ENCODE peak calls at places on chromosomes 6 and 20, in seven cellular contexts. M is left lung; T is hepatocyte; Y is AG04450; O is neural progenitor cell; X is IMR-90; Z is CD8-positive, alpha-beta T cell. R is an unnamed sample.

GRCh38 chr6:167548451-167548850 is 223.6 kb downstream of the TTLL2 start:
- DNase-seq in M (no peak), T (no peak), Y (no peak), O (no peak), X (no peak), Z (no peak), R (no peak)

GRCh38 chr6:150408842-150409241 is 40.0 kb downstream of the IYD start:
- DNase-seq in M (no peak), T (no peak), Y (no peak), O (no peak), X (no peak), Z (no peak), R (no peak)

GRCh38 chr6:20811112-20811746 is 277.0 kb downstream of the CDKAL1 start:
- DNase-seq in M (no peak), T (peak; percentile 83), Y (peak; percentile 91), O (peak; percentile 59), X (peak; percentile 99), Z (no peak), R (no peak)

GRCh38 chr6:149342525-149342924 is 25.0 kb downstream of the TAB2 start:
- DNase-seq in M (no peak), T (no peak), Y (no peak), O (no peak), X (no peak), Z (no peak), R (no peak)

GRCh38 chr6:35489995-35490791 is 6.7 kb downstream of the TEAD3 start:
- DNase-seq in M (peak; percentile 85), T (peak; percentile 82), Y (peak; percentile 72), O (peak; percentile 91), X (peak; percentile 81), Z (no peak), R (peak; percentile 77)

GRCh38 chr20:50380697-50381040 is 129.5 kb upstream of the PTPN1 start:
- DNase-seq in M (no peak), T (peak; percentile 32), Y (no peak), O (no peak), X (peak; percentile 65), Z (no peak), R (no peak)

GRCh38 chr6:24961852-24962251 is 26.1 kb upstream of the RIPOR2 start:
- DNase-seq in M (no peak), T (no peak), Y (no peak), O (no peak), X (no peak), Z (no peak), R (no peak)

GRCh38 chr6:163132050-163132750 is 282.3 kb upstream of the QKI start:
- DNase-seq in M (no peak), T (no peak), Y (no peak), O (no peak), X (no peak), Z (no peak), R (no peak)

GRCh38 chr6:132683543-132683942 is 24.6 kb upstream of the TAAR1 start:
- DNase-seq in M (no peak), T (no peak), Y (no peak), O (no peak), X (peak; percentile 74), Z (no peak), R (no peak)

GRCh38 chr6:4347877-4348276 is 212.5 kb upstream of the ECI2 start:
- DNase-seq in M (peak; percentile 62), T (no peak), Y (no peak), O (no peak), X (no peak), Z (no peak), R (no peak)

GRCh38 chr6:38193486-38194281 is 374.2 kb downstream of the ZFAND3 start:
- DNase-seq in M (no peak), T (no peak), Y (no peak), O (no peak), X (no peak), Z (no peak), R (no peak)

GRCh38 chr6:39401376-39401775 is 78.9 kb upstream of the KCNK16 start:
- DNase-seq in M (no peak), T (no peak), Y (no peak), O (no peak), X (no peak), Z (no peak), R (no peak)

GRCh38 chr6:53878808-53879207 is 84.0 kb downstream of the LRRC1 start:
- DNase-seq in M (no peak), T (no peak), Y (no peak), O (no peak), X (no peak), Z (no peak), R (no peak)

GRCh38 chr20:58717278-58718091 is 24.9 kb downstream of the NPEPL1 start:
- DNase-seq in M (peak; percentile 67), T (peak; percentile 2), Y (no peak), O (no peak), X (no peak), Z (no peak), R (no peak)

DNA sequence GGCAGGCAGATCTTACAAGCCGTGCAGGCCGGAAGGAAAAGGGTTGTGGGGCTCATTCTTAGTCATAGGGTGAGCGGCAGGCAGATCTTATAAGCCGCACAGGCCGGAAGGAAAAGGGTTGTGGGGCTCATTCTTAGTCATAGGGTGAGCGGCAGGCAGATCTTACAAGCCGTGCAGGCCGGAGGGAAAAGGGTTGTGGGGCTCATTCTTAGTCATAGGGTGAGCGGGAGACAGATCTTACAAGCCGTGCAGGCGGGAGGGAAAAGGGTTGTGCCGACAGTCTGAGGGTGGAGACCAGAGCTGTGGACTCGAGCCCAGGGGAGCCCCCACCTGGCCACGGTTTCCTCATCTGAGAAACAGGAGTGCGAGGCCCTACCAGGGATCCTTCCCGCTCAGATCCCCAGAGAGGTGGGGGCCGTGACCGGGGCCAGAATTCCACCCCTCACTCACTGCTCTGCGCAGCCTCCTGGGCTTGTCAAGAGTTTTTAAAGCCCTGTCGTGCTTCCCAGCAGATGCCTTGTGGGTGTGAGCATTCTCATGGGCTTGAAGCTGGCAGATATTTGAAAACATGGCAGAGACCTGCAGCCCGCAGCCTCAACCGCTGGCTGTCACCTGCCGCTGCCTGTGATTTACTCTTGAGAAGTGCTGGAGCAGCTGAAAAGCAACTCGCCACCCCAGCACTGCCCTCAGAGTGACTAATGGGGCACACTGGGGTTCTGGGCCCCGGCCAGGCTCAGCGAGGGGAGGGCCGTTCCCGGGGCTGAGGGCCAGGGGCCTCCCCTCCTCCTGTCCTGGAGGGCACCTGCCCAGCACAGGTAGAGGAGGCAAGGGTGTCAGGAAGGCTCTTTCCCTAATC is 31.9 kb downstream of the NTSR1 start:
- DNase-seq in M (peak; percentile 83), T (peak; percentile 51), Y (peak; percentile 68), O (no peak), X (peak; percentile 95), Z (peak; percentile 66), R (peak; percentile 63)
- H3K27ac ChIP-seq in M (no peak overlapping the region), T (no peak overlapping the region), Y (peak overlapping the region; percentile 77), O (no peak overlapping the region), X (peak overlapping the region; percentile 58), Z (peak overlapping the region; percentile 72), R (peak overlapping the region; percentile 68)

DNA sequence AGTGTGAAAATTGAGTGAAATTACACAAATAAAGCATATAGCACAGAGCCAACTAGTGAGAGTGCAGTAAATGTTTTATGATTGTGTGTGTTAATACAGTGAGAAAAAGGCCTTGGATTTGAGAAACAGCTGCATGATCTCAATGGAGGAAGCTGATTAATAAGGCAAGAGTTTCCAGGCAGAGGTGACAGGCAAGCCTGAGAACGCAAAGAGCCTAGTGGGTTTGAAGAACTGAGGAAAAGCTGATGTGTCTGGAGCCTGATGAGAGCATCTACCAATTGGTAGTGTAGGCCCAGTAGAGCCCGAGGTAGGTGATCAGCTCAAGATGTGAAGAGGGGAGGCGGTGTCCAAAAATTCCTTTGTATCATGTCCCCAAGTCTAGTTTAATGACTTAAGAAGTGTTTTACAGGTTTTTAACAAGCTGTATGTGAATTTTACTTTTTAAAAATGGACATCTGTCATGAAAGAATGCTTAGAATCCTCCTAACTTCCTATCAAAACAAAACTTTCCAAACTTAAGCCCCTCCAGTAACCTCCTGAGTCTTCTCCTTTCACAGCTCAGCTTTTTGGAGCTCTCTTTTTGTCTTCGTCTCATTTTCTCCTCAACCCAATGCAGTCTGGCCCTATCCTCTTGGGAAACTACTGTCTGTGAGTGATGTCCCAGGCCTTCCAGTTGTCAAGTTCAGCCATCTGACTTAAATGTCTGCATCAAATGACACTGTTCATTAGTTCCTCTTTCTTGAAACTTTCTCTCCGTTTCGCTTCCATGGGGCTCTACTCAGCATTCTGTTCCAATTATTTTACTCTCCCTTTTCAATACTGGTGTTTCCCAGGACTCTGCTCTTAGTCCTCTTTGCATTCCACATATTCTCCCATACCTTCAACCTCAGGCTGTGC is 1.2 kb downstream of the CDC40 start:
- DNase-seq in M (no peak), T (peak; percentile 6), Y (no peak), O (no peak), X (peak; percentile 18), Z (no peak), R (no peak)
- H3K27ac ChIP-seq in M (no peak overlapping the region), T (peak overlapping the region; percentile 74), Y (no peak overlapping the region), O (no peak overlapping the region), X (peak overlapping the region; percentile 5), Z (no peak overlapping the region), R (peak overlapping the region; percentile 85)

GRCh38 chr20:44544178-44544719 is 22.4 kb upstream of the SERINC3 start:
- DNase-seq in M (no peak), T (no peak), Y (no peak), O (no peak), X (no peak), Z (no peak), R (no peak)

GRCh38 chr20:44540834-44541233 is 19.0 kb upstream of the SERINC3 start:
- DNase-seq in M (no peak), T (no peak), Y (peak; percentile 32), O (no peak), X (peak; percentile 86), Z (no peak), R (no peak)

GRCh38 chr20:44543345-44543744 is 21.5 kb upstream of the SERINC3 start:
- DNase-seq in M (no peak), T (no peak), Y (no peak), O (no peak), X (no peak), Z (no peak), R (no peak)

GRCh38 chr20:44542902-44543301 is 21.0 kb upstream of the SERINC3 start:
- DNase-seq in M (no peak), T (no peak), Y (no peak), O (no peak), X (no peak), Z (no peak), R (no peak)

GRCh38 chr20:44541957-44542356 is 20.1 kb upstream of the SERINC3 start:
- DNase-seq in M (no peak), T (no peak), Y (no peak), O (no peak), X (no peak), Z (no peak), R (no peak)
- H3K27ac ChIP-seq in M (no peak overlapping the region), T (no peak overlapping the region), Y (no peak overlapping the region), O (no peak overlapping the region), X (no peak overlapping the region), Z (no peak overlapping the region), R (no peak overlapping the region)

GRCh38 chr6:157263146-157263545 is 60.2 kb downstream of the TMEM242 start:
- DNase-seq in M (no peak), T (no peak), Y (no peak), O (no peak), X (no peak), Z (no peak), R (no peak)

GRCh38 chr6:157265186-157265585 is 58.1 kb downstream of the TMEM242 start:
- DNase-seq in M (peak; percentile 31), T (no peak), Y (no peak), O (no peak), X (no peak), Z (no peak), R (peak; percentile 46)

GRCh38 chr6:157264701-157265100 is 58.6 kb downstream of the TMEM242 start:
- DNase-seq in M (peak; percentile 45), T (no peak), Y (no peak), O (no peak), X (no peak), Z (no peak), R (no peak)

GRCh38 chr6:157265630-157266029 is 57.7 kb downstream of the TMEM242 start:
- DNase-seq in M (peak; percentile 43), T (no peak), Y (no peak), O (no peak), X (no peak), Z (no peak), R (peak; percentile 9)

GRCh38 chr6:157263881-157264397 is 59.4 kb downstream of the TMEM242 start:
- DNase-seq in M (no peak), T (no peak), Y (no peak), O (no peak), X (no peak), Z (no peak), R (no peak)
- H3K27ac ChIP-seq in M (no peak overlapping the region), T (no peak overlapping the region), Y (no peak overlapping the region), O (no peak overlapping the region), X (no peak overlapping the region), Z (no peak overlapping the region), R (no peak overlapping the region)

R was measured in upper lobe of right lung.